ENCODE peak calls at places on chromosomes 13 and 19, in four cellular contexts. I is HCT116; N is stimulated activated CD8-positive, alpha-beta memory T cell treated with anti-CD3 and anti-CD28 coated beads, Interleukin-7, amount 100 ng/mL, for 24 hours; S is heart right ventricle. X is an unnamed sample.

GRCh38 chr13:31199849-31200635 is at the start of gene B3GLCT:
- DNase-seq in I (peak; percentile 36), N (peak; percentile 41), S (peak; percentile 85), X (peak; percentile 55)

GRCh38 chr13:43126420-43126819 is 103.0 kb downstream of the DNAJC15 start:
- DNase-seq in I (no peak), N (no peak), S (no peak), X (no peak)

GRCh38 chr19:18388328-18389094 is 2.6 kb downstream of the GDF15 start:
- DNase-seq in I (no peak), N (peak; percentile 51), S (peak; percentile 88), X (no peak)

GRCh38 chr19:1651061-1651547 is 1.3 kb downstream of the TCF3 start:
- DNase-seq in I (no peak), N (peak; percentile 47), S (no peak), X (no peak)

GRCh38 chr13:101092985-101093384 is 323.3 kb downstream of the NALCN start:
- DNase-seq in I (no peak), N (no peak), S (no peak), X (no peak)

GRCh38 chr13:43356566-43356965 is 333.2 kb downstream of the DNAJC15 start:
- DNase-seq in I (no peak), N (no peak), S (no peak), X (no peak)

GRCh38 chr13:101647760-101648159 is 195.3 kb downstream of the ITGBL1 start:
- DNase-seq in I (no peak), N (no peak), S (no peak), X (no peak)

GRCh38 chr13:23381877-23382276 is 51.6 kb downstream of the SACS start:
- DNase-seq in I (no peak), N (no peak), S (no peak), X (no peak)

GRCh38 chr13:54162069-54162468 is 1133.5 kb downstream of the OLFM4 start:
- DNase-seq in I (no peak), N (no peak), S (no peak), X (no peak)

GRCh38 chr19:35029737-35030256 is 473 bp upstream of the SCN1B start:
- DNase-seq in I (no peak), N (no peak), S (no peak), X (no peak)

GRCh38 chr13:42760949-42761348 is 20.4 kb upstream of the FAM216B start:
- DNase-seq in I (no peak), N (no peak), S (no peak), X (no peak)

GRCh38 chr19:11435057-11435832 is at the start of the genes ODAD3 and PRKCSH:
- DNase-seq in I (peak; percentile 99), N (peak; percentile 99), S (peak; percentile 98), X (peak; percentile 98)

GRCh38 chr13:112991611-112992010 is 22.6 kb downstream of the MCF2L start:
- DNase-seq in I (no peak), N (no peak), S (no peak), X (no peak)

GRCh38 chr19:53506728-53507127 is 31.2 kb upstream of the ZNF331 start:
- DNase-seq in I (no peak), N (no peak), S (no peak), X (no peak)

GRCh38 chr19:51783373-51783772 is 11.6 kb upstream of the FPR3 start:
- DNase-seq in I (peak; percentile 26), N (no peak), S (no peak), X (no peak)

GRCh38 chr19:57317503-57317902 is 2.8 kb upstream of the ZNF543 start:
- DNase-seq in I (no peak), N (no peak), S (peak; percentile 31), X (no peak)

GRCh38 chr13:99624936-99625540 is 123.8 kb downstream of the TM9SF2 start:
- DNase-seq in I (no peak), N (no peak), S (no peak), X (no peak)

GRCh38 chr19:2136796-2137195 is 14.6 kb downstream of the AP3D1 start:
- DNase-seq in I (no peak), N (no peak), S (no peak), X (no peak)

GRCh38 chr19:20607943-20608342 is 42.4 kb upstream of the ZNF737 start:
- DNase-seq in I (no peak), N (no peak), S (no peak), X (no peak)

GRCh38 chr19:2720777-2721569 is at the start of gene DIRAS1:
- DNase-seq in I (no peak), N (no peak), S (peak; percentile 38), X (no peak)

GRCh38 chr13:25286308-25286968 is 850 bp downstream of the MTMR6 start:
- DNase-seq in I (no peak), N (no peak), S (no peak), X (no peak)

GRCh38 chr13:40440990-40441820 is 225.2 kb downstream of the FOXO1 start:
- DNase-seq in I (no peak), N (no peak), S (peak; percentile 82), X (no peak)

GRCh38 chr13:29532136-29532535 is 63.4 kb downstream of the SLC7A1 start:
- DNase-seq in I (no peak), N (no peak), S (no peak), X (no peak)

GRCh38 chr19:12956446-12957388 is at the start of gene GADD45GIP1:
- DNase-seq in I (peak; percentile 67), N (peak; percentile 54), S (peak; percentile 84), X (no peak)

GRCh38 chr19:56953411-56953810 is 112.9 kb upstream of the PEG3 start:
- DNase-seq in I (no peak), N (no peak), S (no peak), X (no peak)

GRCh38 chr13:28204043-28204442 is 65.7 kb downstream of the PAN3 start:
- DNase-seq in I (no peak), N (no peak), S (no peak), X (no peak)

GRCh38 chr13:51148223-51148951 is 37.3 kb upstream of the C13orf42 start:
- DNase-seq in I (no peak), N (no peak), S (no peak), X (peak; percentile 64)

GRCh38 chr13:74662895-74663294 is 528.7 kb upstream of the KLF12 start:
- DNase-seq in I (no peak), N (no peak), S (no peak), X (no peak)

GRCh38 chr19:6278740-6279619 is 795 bp downstream of the MLLT1 start:
- DNase-seq in I (no peak), N (no peak), S (no peak), X (no peak)

GRCh38 chr19:19948800-19949199 is 48.1 kb downstream of the ZNF93 start:
- DNase-seq in I (no peak), N (no peak), S (no peak), X (no peak)

GRCh38 chr13:99605417-99606321 is 104.4 kb downstream of the TM9SF2 start:
- DNase-seq in I (peak; percentile 16), N (no peak), S (peak; percentile 43), X (no peak)

X was measured in iPS DF 6.9.